ENCODE peak calls at places on chromosomes 5 and 9, in five cellular contexts. R, V, P, Q and L are unnamed samples.

GRCh38 chr9:132167192-132167591 is 5.3 kb downstream of the NTNG2 start:
- DNase-seq in R (no peak), V (no peak), P (no peak), Q (no peak), L (no peak)

GRCh38 chr9:93321220-93321610 is 130.3 kb upstream of the FAM120A start:
- DNase-seq in R (no peak), V (no peak), P (no peak), Q (no peak), L (no peak)

GRCh38 chr9:122356627-122357026 is 14.2 kb upstream of the PTGS1 start:
- DNase-seq in R (no peak), V (no peak), P (no peak), Q (no peak), L (no peak)

GRCh38 chr5:41194339-41194738 is 19.0 kb downstream of the C6 start:
- DNase-seq in R (no peak), V (no peak), P (no peak), Q (no peak), L (no peak)

GRCh38 chr5:54985301-54986268 is at the start of gene ESM1:
- DNase-seq in R (no peak), V (no peak), P (peak; percentile 49), Q (peak; percentile 8), L (no peak)

GRCh38 chr9:137305060-137305787 is 3.2 kb upstream of the NRARP start:
- DNase-seq in R (peak; percentile 65), V (peak; percentile 58), P (peak; percentile 50), Q (peak; percentile 90), L (peak; percentile 79)

GRCh38 chr5:135393229-135393628 is 5.8 kb downstream of the MACROH2A1 start:
- DNase-seq in R (no peak), V (no peak), P (no peak), Q (no peak), L (no peak)

GRCh38 chr5:31232273-31232888 is 38.9 kb downstream of the CDH6 start:
- DNase-seq in R (no peak), V (no peak), P (peak; percentile 79), Q (peak; percentile 21), L (no peak)

GRCh38 chr5:9339206-9339818 is 206.6 kb downstream of the SEMA5A start:
- DNase-seq in R (no peak), V (no peak), P (no peak), Q (peak; percentile 8), L (no peak)

GRCh38 chr5:160356550-160357347 is 13.7 kb downstream of the C1QTNF2 start:
- DNase-seq in R (no peak), V (no peak), P (no peak), Q (no peak), L (no peak)

GRCh38 chr9:132008184-132008781 is 71.4 kb downstream of the MED27 start:
- DNase-seq in R (no peak), V (no peak), P (no peak), Q (no peak), L (no peak)

GRCh38 chr9:7212101-7212500 is 454.3 kb downstream of the KDM4C start:
- DNase-seq in R (no peak), V (no peak), P (peak; percentile 14), Q (no peak), L (no peak)

GRCh38 chr9:117545846-117546245 is 131.0 kb upstream of the ASTN2 start:
- DNase-seq in R (no peak), V (no peak), P (no peak), Q (no peak), L (no peak)

GRCh38 chr5:1850324-1851154 is 32.2 kb downstream of the IRX4 start:
- DNase-seq in R (no peak), V (no peak), P (no peak), Q (no peak), L (no peak)

GRCh38 chr5:71905804-71906711 is 187.0 kb downstream of the CARTPT start:
- DNase-seq in R (peak; percentile 35), V (no peak), P (no peak), Q (peak; percentile 15), L (peak; percentile 24)

GRCh38 chr5:81817086-81817485 is 66.2 kb upstream of the SSBP2 start:
- DNase-seq in R (no peak), V (no peak), P (no peak), Q (no peak), L (no peak)

GRCh38 chr5:75681125-75681830 is 36.0 kb downstream of the POC5 start:
- DNase-seq in R (no peak), V (no peak), P (peak; percentile 65), Q (no peak), L (no peak)

GRCh38 chr9:93091453-93092081 is 4.5 kb upstream of the CARD19 start:
- DNase-seq in R (no peak), V (no peak), P (peak; percentile 82), Q (no peak), L (no peak)

GRCh38 chr9:131773911-131774379 is 34.1 kb upstream of the RAPGEF1 start:
- DNase-seq in R (peak; percentile 35), V (no peak), P (peak; percentile 80), Q (peak; percentile 89), L (peak; percentile 55)

GRCh38 chr5:170268884-170269283 is 28.7 kb downstream of the LCP2 start:
- DNase-seq in R (no peak), V (no peak), P (no peak), Q (no peak), L (no peak)

GRCh38 chr9:20844916-20845315 is 160.9 kb downstream of the FOCAD start:
- DNase-seq in R (no peak), V (no peak), P (peak; percentile 40), Q (no peak), L (no peak)

GRCh38 chr9:4750021-4750673 is 9.1 kb upstream of the AK3 start:
- DNase-seq in R (no peak), V (no peak), P (peak; percentile 67), Q (no peak), L (no peak)

GRCh38 chr9:70924905-70925547 is 196.4 kb downstream of the TRPM3 start:
- DNase-seq in R (no peak), V (no peak), P (peak; percentile 93), Q (peak; percentile 26), L (no peak)

GRCh38 chr5:78221964-78222451 is 72.5 kb downstream of the AP3B1 start:
- DNase-seq in R (no peak), V (no peak), P (peak; percentile 47), Q (no peak), L (no peak)